ENCODE peak calls at places on chromosomes 5 and 9, in ten cellular contexts. One of them, this sample, is unnamed.

GRCh38 chr5:157431544-157432200 is 28.3 kb upstream of the NIPAL4 start:
- DNase-seq in nucleus accumbens: no peak
- DNase-seq in T1000: no peak
- DNase-seq in amniotic stem cell: peak
- DNase-seq in foreskin keratinocyte: peak
- DNase-seq in activated CD4-positive, alpha-beta T cell treated with anti-CD3 and anti-CD28 coated beads for 24 hours: no peak
- DNase-seq in HS-27A: no peak
- DNase-seq in cardiac muscle cell: peak
- DNase-seq in pancreas: no peak
- DNase-seq in glutamatergic neuron: no peak
- DNase-seq in this sample: no peak

GRCh38 chr5:32536246-32536645 is 49.1 kb upstream of the SUB1 start:
- DNase-seq in T1000: no peak
- DNase-seq in amniotic stem cell: no peak
- DNase-seq in pancreas: no peak
- DNase-seq in foreskin keratinocyte: no peak
- DNase-seq in nucleus accumbens: no peak
- DNase-seq in glutamatergic neuron: no peak
- DNase-seq in activated CD4-positive, alpha-beta T cell treated with anti-CD3 and anti-CD28 coated beads for 24 hours: no peak
- DNase-seq in HS-27A: no peak
- DNase-seq in cardiac muscle cell: no peak
- DNase-seq in this sample: no peak

GRCh38 chr5:90866915-90867715 is 308.5 kb downstream of the ADGRV1 start:
- DNase-seq in pancreas: no peak
- DNase-seq in glutamatergic neuron: no peak
- DNase-seq in activated CD4-positive, alpha-beta T cell treated with anti-CD3 and anti-CD28 coated beads for 24 hours: no peak
- DNase-seq in T1000: no peak
- DNase-seq in cardiac muscle cell: no peak
- DNase-seq in amniotic stem cell: no peak
- DNase-seq in nucleus accumbens: no peak
- DNase-seq in foreskin keratinocyte: no peak
- DNase-seq in HS-27A: no peak
- DNase-seq in this sample: no peak

GRCh38 chr5:168468836-168469235 is 17.4 kb upstream of the RARS1 start:
- DNase-seq in amniotic stem cell: no peak
- DNase-seq in pancreas: no peak
- DNase-seq in nucleus accumbens: no peak
- DNase-seq in cardiac muscle cell: no peak
- DNase-seq in activated CD4-positive, alpha-beta T cell treated with anti-CD3 and anti-CD28 coated beads for 24 hours: no peak
- DNase-seq in glutamatergic neuron: no peak
- DNase-seq in HS-27A: no peak
- DNase-seq in T1000: no peak
- DNase-seq in foreskin keratinocyte: no peak
- DNase-seq in this sample: no peak

GRCh38 chr9:107983191-107983603 is 493.6 kb upstream of the KLF4 start:
- DNase-seq in glutamatergic neuron: no peak
- DNase-seq in activated CD4-positive, alpha-beta T cell treated with anti-CD3 and anti-CD28 coated beads for 24 hours: no peak
- DNase-seq in amniotic stem cell: peak
- DNase-seq in T1000: no peak
- DNase-seq in HS-27A: peak
- DNase-seq in pancreas: no peak
- DNase-seq in nucleus accumbens: no peak
- DNase-seq in foreskin keratinocyte: peak
- DNase-seq in cardiac muscle cell: no peak
- DNase-seq in this sample: peak

GRCh38 chr9:18666348-18666747 is 192.4 kb downstream of the ADAMTSL1 start:
- DNase-seq in glutamatergic neuron: no peak
- DNase-seq in nucleus accumbens: no peak
- DNase-seq in amniotic stem cell: no peak
- DNase-seq in T1000: no peak
- DNase-seq in activated CD4-positive, alpha-beta T cell treated with anti-CD3 and anti-CD28 coated beads for 24 hours: no peak
- DNase-seq in HS-27A: peak
- DNase-seq in foreskin keratinocyte: no peak
- DNase-seq in pancreas: no peak
- DNase-seq in cardiac muscle cell: no peak
- DNase-seq in this sample: no peak

GRCh38 chr5:138230261-138230660 is 17.1 kb upstream of the CDC23 start:
- DNase-seq in HS-27A: no peak
- DNase-seq in amniotic stem cell: peak
- DNase-seq in foreskin keratinocyte: no peak
- DNase-seq in glutamatergic neuron: peak
- DNase-seq in activated CD4-positive, alpha-beta T cell treated with anti-CD3 and anti-CD28 coated beads for 24 hours: no peak
- DNase-seq in nucleus accumbens: no peak
- DNase-seq in cardiac muscle cell: no peak
- DNase-seq in pancreas: no peak
- DNase-seq in T1000: peak
- DNase-seq in this sample: no peak

GRCh38 chr9:129023036-129023907 is 4.9 kb downstream of the SH3GLB2 start:
- DNase-seq in T1000: peak
- DNase-seq in pancreas: no peak
- DNase-seq in HS-27A: no peak
- DNase-seq in glutamatergic neuron: peak
- DNase-seq in cardiac muscle cell: no peak
- DNase-seq in activated CD4-positive, alpha-beta T cell treated with anti-CD3 and anti-CD28 coated beads for 24 hours: no peak
- DNase-seq in amniotic stem cell: peak
- DNase-seq in foreskin keratinocyte: no peak
- DNase-seq in nucleus accumbens: peak
- DNase-seq in this sample: no peak

GRCh38 chr9:78234810-78235209 is 1.1 kb upstream of the CEP78 start:
- DNase-seq in cardiac muscle cell: no peak
- DNase-seq in glutamatergic neuron: no peak
- DNase-seq in T1000: no peak
- DNase-seq in nucleus accumbens: no peak
- DNase-seq in pancreas: no peak
- DNase-seq in HS-27A: no peak
- DNase-seq in amniotic stem cell: no peak
- DNase-seq in activated CD4-positive, alpha-beta T cell treated with anti-CD3 and anti-CD28 coated beads for 24 hours: no peak
- DNase-seq in foreskin keratinocyte: no peak
- DNase-seq in this sample: no peak

GRCh38 chr5:108459661-108460170 is 77.8 kb upstream of the FBXL17 start:
- DNase-seq in activated CD4-positive, alpha-beta T cell treated with anti-CD3 and anti-CD28 coated beads for 24 hours: no peak
- DNase-seq in nucleus accumbens: no peak
- DNase-seq in glutamatergic neuron: no peak
- DNase-seq in T1000: no peak
- DNase-seq in HS-27A: no peak
- DNase-seq in foreskin keratinocyte: no peak
- DNase-seq in pancreas: no peak
- DNase-seq in cardiac muscle cell: no peak
- DNase-seq in amniotic stem cell: no peak
- DNase-seq in this sample: no peak

GRCh38 chr5:88746438-88746882 is 136.5 kb downstream of the MEF2C start:
- DNase-seq in cardiac muscle cell: no peak
- DNase-seq in HS-27A: no peak
- DNase-seq in activated CD4-positive, alpha-beta T cell treated with anti-CD3 and anti-CD28 coated beads for 24 hours: no peak
- DNase-seq in pancreas: no peak
- DNase-seq in foreskin keratinocyte: no peak
- DNase-seq in glutamatergic neuron: no peak
- DNase-seq in nucleus accumbens: no peak
- DNase-seq in T1000: no peak
- DNase-seq in amniotic stem cell: no peak
- DNase-seq in this sample: no peak

GRCh38 chr9:76112151-76112550 is 221.7 kb downstream of the PCSK5 start:
- DNase-seq in cardiac muscle cell: no peak
- DNase-seq in glutamatergic neuron: no peak
- DNase-seq in T1000: no peak
- DNase-seq in foreskin keratinocyte: no peak
- DNase-seq in activated CD4-positive, alpha-beta T cell treated with anti-CD3 and anti-CD28 coated beads for 24 hours: no peak
- DNase-seq in pancreas: no peak
- DNase-seq in nucleus accumbens: no peak
- DNase-seq in amniotic stem cell: no peak
- DNase-seq in HS-27A: no peak
- DNase-seq in this sample: no peak

GRCh38 chr9:98807070-98807810 is at the start of gene GALNT12:
- DNase-seq in HS-27A: no peak
- DNase-seq in activated CD4-positive, alpha-beta T cell treated with anti-CD3 and anti-CD28 coated beads for 24 hours: peak
- DNase-seq in foreskin keratinocyte: no peak
- DNase-seq in T1000: no peak
- DNase-seq in cardiac muscle cell: peak
- DNase-seq in glutamatergic neuron: peak
- DNase-seq in pancreas: peak
- DNase-seq in nucleus accumbens: peak
- DNase-seq in amniotic stem cell: no peak
- DNase-seq in this sample: no peak

GRCh38 chr5:171295299-171295698 is 13.7 kb upstream of the TLX3 start:
- DNase-seq in HS-27A: no peak
- DNase-seq in amniotic stem cell: no peak
- DNase-seq in pancreas: no peak
- DNase-seq in glutamatergic neuron: no peak
- DNase-seq in foreskin keratinocyte: no peak
- DNase-seq in activated CD4-positive, alpha-beta T cell treated with anti-CD3 and anti-CD28 coated beads for 24 hours: no peak
- DNase-seq in nucleus accumbens: no peak
- DNase-seq in T1000: no peak
- DNase-seq in cardiac muscle cell: no peak
- DNase-seq in this sample: no peak

GRCh38 chr9:124022201-124023121 is 10.9 kb downstream of the LHX2 start:
- DNase-seq in amniotic stem cell: no peak
- DNase-seq in T1000: no peak
- DNase-seq in foreskin keratinocyte: no peak
- DNase-seq in HS-27A: no peak
- DNase-seq in pancreas: no peak
- DNase-seq in cardiac muscle cell: peak
- DNase-seq in glutamatergic neuron: peak
- DNase-seq in nucleus accumbens: no peak
- DNase-seq in activated CD4-positive, alpha-beta T cell treated with anti-CD3 and anti-CD28 coated beads for 24 hours: no peak
- DNase-seq in this sample: peak

GRCh38 chr9:105415344-105415980 is 32.4 kb upstream of the FSD1L start:
- DNase-seq in foreskin keratinocyte: no peak
- DNase-seq in glutamatergic neuron: peak
- DNase-seq in cardiac muscle cell: peak
- DNase-seq in activated CD4-positive, alpha-beta T cell treated with anti-CD3 and anti-CD28 coated beads for 24 hours: peak
- DNase-seq in T1000: no peak
- DNase-seq in nucleus accumbens: peak
- DNase-seq in HS-27A: peak
- DNase-seq in pancreas: peak
- DNase-seq in amniotic stem cell: no peak
- DNase-seq in this sample: no peak

GRCh38 chr9:2107906-2108451 is 92.8 kb downstream of the SMARCA2 start:
- DNase-seq in cardiac muscle cell: no peak
- DNase-seq in nucleus accumbens: no peak
- DNase-seq in glutamatergic neuron: no peak
- DNase-seq in HS-27A: no peak
- DNase-seq in T1000: no peak
- DNase-seq in activated CD4-positive, alpha-beta T cell treated with anti-CD3 and anti-CD28 coated beads for 24 hours: no peak
- DNase-seq in pancreas: no peak
- DNase-seq in amniotic stem cell: no peak
- DNase-seq in foreskin keratinocyte: no peak
- DNase-seq in this sample: no peak

GRCh38 chr5:113891491-113891890 is 378.0 kb downstream of the YTHDC2 start:
- DNase-seq in foreskin keratinocyte: no peak
- DNase-seq in nucleus accumbens: no peak
- DNase-seq in activated CD4-positive, alpha-beta T cell treated with anti-CD3 and anti-CD28 coated beads for 24 hours: no peak
- DNase-seq in glutamatergic neuron: no peak
- DNase-seq in pancreas: no peak
- DNase-seq in cardiac muscle cell: no peak
- DNase-seq in HS-27A: no peak
- DNase-seq in T1000: no peak
- DNase-seq in amniotic stem cell: no peak
- DNase-seq in this sample: no peak

GRCh38 chr5:30384171-30384570 is 809.3 kb upstream of the CDH6 start:
- DNase-seq in glutamatergic neuron: no peak
- DNase-seq in nucleus accumbens: no peak
- DNase-seq in amniotic stem cell: no peak
- DNase-seq in T1000: no peak
- DNase-seq in HS-27A: no peak
- DNase-seq in activated CD4-positive, alpha-beta T cell treated with anti-CD3 and anti-CD28 coated beads for 24 hours: no peak
- DNase-seq in pancreas: no peak
- DNase-seq in cardiac muscle cell: no peak
- DNase-seq in foreskin keratinocyte: no peak
- DNase-seq in this sample: no peak

GRCh38 chr5:131671409-131671808 is 36.4 kb upstream of the RAPGEF6 start:
- DNase-seq in T1000: no peak
- DNase-seq in amniotic stem cell: no peak
- DNase-seq in cardiac muscle cell: no peak
- DNase-seq in foreskin keratinocyte: no peak
- DNase-seq in pancreas: no peak
- DNase-seq in activated CD4-positive, alpha-beta T cell treated with anti-CD3 and anti-CD28 coated beads for 24 hours: no peak
- DNase-seq in HS-27A: no peak
- DNase-seq in nucleus accumbens: no peak
- DNase-seq in glutamatergic neuron: no peak
- DNase-seq in this sample: no peak

GRCh38 chr9:34653131-34653530 is 1.1 kb downstream of the IL11RA start:
- DNase-seq in activated CD4-positive, alpha-beta T cell treated with anti-CD3 and anti-CD28 coated beads for 24 hours: no peak
- DNase-seq in glutamatergic neuron: no peak
- DNase-seq in pancreas: no peak
- DNase-seq in nucleus accumbens: no peak
- DNase-seq in T1000: no peak
- DNase-seq in amniotic stem cell: no peak
- DNase-seq in foreskin keratinocyte: no peak
- DNase-seq in HS-27A: no peak
- DNase-seq in cardiac muscle cell: no peak
- DNase-seq in this sample: no peak

GRCh38 chr5:116494784-116495480 is 79.7 kb downstream of the SEMA6A start:
- DNase-seq in nucleus accumbens: no peak
- DNase-seq in foreskin keratinocyte: no peak
- DNase-seq in cardiac muscle cell: peak
- DNase-seq in HS-27A: no peak
- DNase-seq in pancreas: no peak
- DNase-seq in T1000: no peak
- DNase-seq in amniotic stem cell: no peak
- DNase-seq in glutamatergic neuron: no peak
- DNase-seq in activated CD4-positive, alpha-beta T cell treated with anti-CD3 and anti-CD28 coated beads for 24 hours: no peak
- DNase-seq in this sample: no peak

GRCh38 chr5:1724822-1725602 is 74.6 kb downstream of the MRPL36 start:
- DNase-seq in cardiac muscle cell: no peak
- DNase-seq in HS-27A: no peak
- DNase-seq in glutamatergic neuron: no peak
- DNase-seq in pancreas: no peak
- DNase-seq in activated CD4-positive, alpha-beta T cell treated with anti-CD3 and anti-CD28 coated beads for 24 hours: no peak
- DNase-seq in foreskin keratinocyte: no peak
- DNase-seq in nucleus accumbens: no peak
- DNase-seq in T1000: no peak
- DNase-seq in amniotic stem cell: no peak
- DNase-seq in this sample: no peak

GRCh38 chr5:139854953-139855352 is 59.3 kb downstream of the PSD2 start:
- DNase-seq in cardiac muscle cell: no peak
- DNase-seq in amniotic stem cell: no peak
- DNase-seq in HS-27A: no peak
- DNase-seq in glutamatergic neuron: no peak
- DNase-seq in foreskin keratinocyte: no peak
- DNase-seq in activated CD4-positive, alpha-beta T cell treated with anti-CD3 and anti-CD28 coated beads for 24 hours: no peak
- DNase-seq in T1000: no peak
- DNase-seq in pancreas: no peak
- DNase-seq in nucleus accumbens: no peak
- DNase-seq in this sample: no peak

GRCh38 chr5:103291606-103292005 is 33.0 kb downstream of the MACIR start:
- DNase-seq in cardiac muscle cell: no peak
- DNase-seq in activated CD4-positive, alpha-beta T cell treated with anti-CD3 and anti-CD28 coated beads for 24 hours: no peak
- DNase-seq in glutamatergic neuron: no peak
- DNase-seq in nucleus accumbens: no peak
- DNase-seq in pancreas: no peak
- DNase-seq in T1000: no peak
- DNase-seq in HS-27A: no peak
- DNase-seq in amniotic stem cell: no peak
- DNase-seq in foreskin keratinocyte: no peak
- DNase-seq in this sample: no peak

This sample was measured in epithelial cell of prostate.